ENCODE peak calls at places on chromosome 19, in five cellular contexts. U is K562, L is HepG2, X is WTC11, H is H1. Y is an unnamed sample.

GRCh38 chr19:35000647-35001501 is 751 bp downstream of the GRAMD1A start:
- DNase-seq in U (peak), L (peak), X (peak), H (no peak), Y (no peak)

GRCh38 chr19:15464394-15465385 is at the start of gene RASAL3:
- DNase-seq in U (no peak), L (no peak), X (no peak), H (no peak), Y (peak)

GRCh38 chr19:35153701-35154534 is 617 bp upstream of the FXYD5 start:
- DNase-seq in U (peak), L (no peak), X (peak), H (peak), Y (no peak)

GRCh38 chr19:41144403-41144802 is 30.2 kb downstream of the CYP2F1 start:
- DNase-seq in U (peak), L (peak), X (peak), H (peak), Y (peak)

GRCh38 chr19:31356587-31357314 is 7.5 kb upstream of the TSHZ3 start:
- DNase-seq in U (peak), L (no peak), X (peak), H (peak), Y (no peak)

GRCh38 chr19:611506-611869 is 21.8 kb downstream of the HCN2 start:
- DNase-seq in U (no peak), L (no peak), X (no peak), H (no peak), Y (no peak)

GRCh38 chr19:3084943-3085342 is 9.2 kb upstream of the GNA11 start:
- DNase-seq in U (no peak), L (no peak), X (no peak), H (no peak), Y (no peak)

GRCh38 chr19:3402631-3403443 is 36.5 kb downstream of the NFIC start:
- DNase-seq in U (no peak), L (no peak), X (no peak), H (no peak), Y (no peak)

GRCh38 chr19:7257148-7258041 is 36.8 kb downstream of the INSR start:
- DNase-seq in U (peak), L (peak), X (no peak), H (no peak), Y (no peak)

GRCh38 chr19:3207466-3208242 is 16.8 kb upstream of the CELF5 start:
- DNase-seq in U (peak), L (no peak), X (peak), H (peak), Y (no peak)

GRCh38 chr19:53308339-53308811 is 25.2 kb upstream of the ZNF845 start:
- DNase-seq in U (peak), L (no peak), X (peak), H (peak), Y (no peak)

GRCh38 chr19:43640424-43640757 is 741 bp upstream of the CADM4 start:
- DNase-seq in U (no peak), L (no peak), X (no peak), H (no peak), Y (no peak)
- TF ChIP-seq ATF2 in U (no peak), L (no peak), X (no peak), H (no peak), Y (no peak)

GRCh38 chr19:1648926-1649541 is 3.4 kb downstream of the TCF3 start:
- DNase-seq in U (no peak), L (no peak), X (no peak), H (no peak), Y (no peak)

GRCh38 chr19:1651061-1651547 is 1.3 kb downstream of the TCF3 start:
- DNase-seq in U (peak), L (no peak), X (peak), H (peak), Y (peak)

GRCh38 chr19:1651548-1652394 is 644 bp downstream of the TCF3 start:
- DNase-seq in U (peak), L (no peak), X (no peak), H (no peak), Y (no peak)

GRCh38 chr19:1649706-1650626 is 2.4 kb downstream of the TCF3 start:
- DNase-seq in U (no peak), L (no peak), X (no peak), H (no peak), Y (no peak)

GRCh38 chr19:1650627-1651009 is 1.8 kb downstream of the TCF3 start:
- DNase-seq in U (no peak), L (no peak), X (peak), H (no peak), Y (no peak)
- TF ChIP-seq ATF2 in U (no peak), L (no peak), X (no peak), H (no peak), Y (no peak)

GRCh38 chr19:6222884-6223283 is 56.9 kb downstream of the MLLT1 start:
- DNase-seq in U (no peak), L (no peak), X (no peak), H (no peak), Y (no peak)
- TF ChIP-seq ATF2 in U (no peak), L (no peak), X (no peak), H (no peak), Y (no peak)

GRCh38 chr19:11137542-11138384 is 17.8 kb downstream of the SPC24 start:
- DNase-seq in U (peak), L (peak), X (peak), H (peak), Y (no peak)

GRCh38 chr19:11140896-11141295 is 14.7 kb downstream of the SPC24 start:
- DNase-seq in U (no peak), L (no peak), X (no peak), H (no peak), Y (no peak)

GRCh38 chr19:11136400-11137101 is 19.0 kb downstream of the SPC24 start:
- DNase-seq in U (no peak), L (no peak), X (no peak), H (no peak), Y (no peak)

GRCh38 chr19:11141937-11142527 is 13.6 kb downstream of the SPC24 start:
- DNase-seq in U (no peak), L (peak), X (no peak), H (peak), Y (no peak)

DNA sequence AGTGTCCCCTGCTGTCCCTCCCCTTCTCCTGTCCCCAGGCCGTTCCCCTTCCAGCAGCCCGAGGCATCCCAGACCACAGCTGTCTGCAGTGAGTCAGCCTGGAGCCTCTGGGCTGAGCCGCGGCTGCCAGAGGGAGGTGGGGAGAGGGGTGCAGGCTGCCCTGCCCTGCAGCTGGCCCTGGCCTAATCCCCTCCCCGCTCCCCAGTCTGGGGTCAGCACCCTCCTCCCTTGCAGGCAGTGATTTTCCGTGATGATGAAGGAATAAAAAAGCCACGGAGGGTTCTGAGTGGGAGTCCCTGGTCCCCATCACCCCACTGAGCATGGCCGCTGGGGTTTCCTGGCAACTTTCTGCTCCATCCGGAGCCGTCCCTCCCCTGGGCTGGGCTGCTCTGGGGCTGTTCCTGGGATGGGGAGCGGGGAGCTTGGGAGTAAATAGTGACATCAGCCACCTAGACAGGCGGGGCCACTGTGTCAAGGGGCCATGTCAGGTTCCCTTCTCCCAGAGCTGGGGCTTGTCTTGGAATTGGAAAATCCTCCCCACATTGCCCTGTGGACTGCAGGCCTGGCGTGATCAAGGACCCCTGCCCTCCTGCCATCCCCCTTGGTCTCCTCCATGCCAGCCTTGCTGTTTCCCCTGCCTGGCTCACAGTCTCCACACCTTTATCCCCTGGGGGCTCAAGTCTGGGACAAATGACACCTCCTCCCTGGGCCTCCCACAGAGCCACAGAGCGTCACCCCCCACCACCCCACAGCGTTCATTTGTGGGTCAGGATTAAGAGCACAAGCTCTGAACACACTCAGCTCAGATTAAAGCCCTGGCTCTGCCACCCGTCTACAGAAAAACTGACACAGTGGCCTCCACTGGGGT is 16.7 kb downstream of the SPC24 start:
- DNase-seq in U (peak), L (peak), X (peak), H (peak), Y (no peak)
- TF ChIP-seq ATF2 in U (no peak), L (no peak), X (no peak), H (no peak), Y (no peak)

GRCh38 chr19:49420227-49420626 is 3.0 kb downstream of the PTH2 start:
- DNase-seq in U (no peak), L (no peak), X (no peak), H (no peak), Y (no peak)

GRCh38 chr19:49421878-49422202 is 1.4 kb downstream of the PTH2 start:
- DNase-seq in U (no peak), L (no peak), X (no peak), H (no peak), Y (no peak)

GRCh38 chr19:49419173-49419572 is 4.1 kb downstream of the PTH2 start:
- DNase-seq in U (no peak), L (no peak), X (no peak), H (no peak), Y (no peak)

GRCh38 chr19:49422407-49423277 is 599 bp downstream of the PTH2 start:
- DNase-seq in U (peak), L (no peak), X (peak), H (peak), Y (no peak)

DNA sequence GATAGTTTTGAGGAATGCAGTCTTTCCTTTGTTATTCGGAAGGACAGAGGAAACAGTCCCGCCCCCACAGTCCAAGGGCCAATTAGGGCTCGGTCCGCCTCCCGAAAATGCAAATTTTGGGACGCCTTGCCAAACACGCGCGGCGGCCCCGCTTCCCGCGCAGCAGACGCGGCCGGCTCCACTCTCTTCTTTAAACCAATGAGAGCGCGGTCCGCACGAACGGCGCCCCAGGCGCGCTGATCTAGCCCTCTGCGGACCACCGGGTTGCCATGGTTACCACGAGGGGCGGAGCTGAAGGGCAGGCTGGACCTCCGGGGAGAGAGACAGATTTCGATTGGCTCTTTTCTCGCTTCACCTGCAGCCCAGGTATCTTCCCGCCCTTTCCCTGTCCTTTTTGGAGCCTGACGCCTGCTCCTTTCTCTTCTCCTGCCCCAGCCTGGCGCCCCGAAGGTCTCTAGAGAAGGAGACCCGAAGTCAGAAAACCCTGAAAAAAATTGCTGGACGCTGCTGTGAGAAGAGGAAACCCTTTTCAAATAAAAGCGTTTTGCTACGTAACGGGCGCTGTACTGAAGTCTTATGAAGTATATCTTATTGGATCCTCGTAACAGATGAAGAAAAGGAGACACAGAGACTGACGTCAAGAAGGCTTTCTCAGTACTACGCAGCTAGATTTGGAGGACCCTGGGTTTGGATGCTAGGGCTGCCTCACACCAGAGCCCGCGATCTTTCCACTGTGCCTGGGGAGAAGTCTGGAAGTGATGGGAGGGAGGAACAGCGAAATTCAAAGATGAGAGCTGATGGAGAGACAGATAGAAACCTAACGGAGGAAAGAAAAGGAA is 2.0 kb downstream of the PTH2 start:
- DNase-seq in U (peak), L (no peak), X (peak), H (peak), Y (no peak)
- TF ChIP-seq ATF2 in U (no peak), L (no peak), X (no peak), H (no peak), Y (no peak)

Y was measured in GM12878.